ENCODE peak calls at places on chromosomes 2 and 18, in nine cellular contexts. V, Q, Y, L, P, U, S, I and G are unnamed samples.

GRCh38 chr2:65586516-65586915 is 154.1 kb upstream of the SPRED2 start:
- DNase-seq in V (no peak), Q (no peak), Y (no peak), L (no peak), P (no peak), U (no peak), S (no peak), I (no peak), G (no peak)

GRCh38 chr2:98036349-98037000 is 40.7 kb upstream of the TMEM131 start:
- DNase-seq in V (no peak), Q (no peak), Y (no peak), L (no peak), P (no peak), U (no peak), S (no peak), I (no peak), G (no peak)

GRCh38 chr2:226796012-226796839 is 3.4 kb downstream of the IRS1 start:
- DNase-seq in V (no peak), Q (no peak), Y (no peak), L (no peak), P (no peak), U (no peak), S (no peak), I (no peak), G (no peak)

GRCh38 chr18:27004056-27004829 is 138.7 kb upstream of the AQP4 start:
- DNase-seq in V (no peak), Q (no peak), Y (no peak), L (no peak), P (no peak), U (no peak), S (peak), I (peak), G (peak)

GRCh38 chr2:176554107-176555048 is 285.1 kb downstream of the MTX2 start:
- DNase-seq in V (no peak), Q (no peak), Y (no peak), L (peak), P (no peak), U (peak), S (peak), I (peak), G (peak)

GRCh38 chr2:86302320-86302719 is 35.1 kb downstream of the REEP1 start:
- DNase-seq in V (no peak), Q (no peak), Y (no peak), L (no peak), P (no peak), U (no peak), S (no peak), I (no peak), G (no peak)

GRCh38 chr2:165745916-165746315 is 48.1 kb downstream of the GALNT3 start:
- DNase-seq in V (no peak), Q (no peak), Y (no peak), L (no peak), P (no peak), U (no peak), S (no peak), I (no peak), G (no peak)

GRCh38 chr18:6920099-6920955 is 190.8 kb downstream of the ARHGAP28 start:
- DNase-seq in V (no peak), Q (no peak), Y (no peak), L (peak), P (no peak), U (no peak), S (peak), I (peak), G (peak)

GRCh38 chr2:232897971-232898408 is 27.9 kb downstream of the SNORC start:
- DNase-seq in V (no peak), Q (no peak), Y (no peak), L (no peak), P (no peak), U (no peak), S (no peak), I (no peak), G (no peak)

GRCh38 chr18:44911773-44912172 is 231.1 kb downstream of the SETBP1 start:
- DNase-seq in V (no peak), Q (no peak), Y (no peak), L (no peak), P (no peak), U (no peak), S (no peak), I (no peak), G (no peak)

GRCh38 chr2:157216421-157216965 is 41.0 kb upstream of the GALNT5 start:
- DNase-seq in V (no peak), Q (no peak), Y (no peak), L (no peak), P (no peak), U (no peak), S (no peak), I (no peak), G (no peak)

GRCh38 chr2:130987519-130988425 is 105.5 kb downstream of the FAM168B start:
- DNase-seq in V (no peak), Q (no peak), Y (no peak), L (no peak), P (no peak), U (no peak), S (no peak), I (no peak), G (no peak)

GRCh38 chr18:61736168-61736567 is 156.6 kb downstream of the RNF152 start:
- DNase-seq in V (no peak), Q (no peak), Y (no peak), L (no peak), P (no peak), U (no peak), S (no peak), I (no peak), G (no peak)

GRCh38 chr2:197461073-197461472 is 7.7 kb downstream of the COQ10B start:
- DNase-seq in V (no peak), Q (no peak), Y (no peak), L (no peak), P (no peak), U (no peak), S (no peak), I (no peak), G (no peak)

GRCh38 chr2:74554821-74555531 is 456 bp downstream of the DOK1 start:
- DNase-seq in V (peak), Q (no peak), Y (no peak), L (peak), P (no peak), U (no peak), S (no peak), I (peak), G (peak)

GRCh38 chr18:63162271-63163014 is 157.1 kb downstream of the BCL2 start:
- DNase-seq in V (no peak), Q (no peak), Y (no peak), L (no peak), P (no peak), U (no peak), S (no peak), I (peak), G (peak)

GRCh38 chr2:235082939-235083338 is 131.1 kb downstream of the SH3BP4 start:
- DNase-seq in V (no peak), Q (no peak), Y (no peak), L (no peak), P (no peak), U (no peak), S (no peak), I (no peak), G (no peak)

GRCh38 chr2:4973354-4973753 is 718.8 kb upstream of the SOX11 start:
- DNase-seq in V (no peak), Q (no peak), Y (no peak), L (no peak), P (no peak), U (no peak), S (no peak), I (no peak), G (no peak)

GRCh38 chr18:27899893-27900292 is 277.0 kb downstream of the CDH2 start:
- DNase-seq in V (no peak), Q (no peak), Y (no peak), L (no peak), P (no peak), U (no peak), S (no peak), I (no peak), G (no peak)

GRCh38 chr2:166343467-166343866 is 32.3 kb downstream of the SCN9A start:
- DNase-seq in V (no peak), Q (no peak), Y (no peak), L (no peak), P (no peak), U (no peak), S (no peak), I (no peak), G (no peak)

GRCh38 chr2:135744761-135745314 is 3.2 kb downstream of the UBXN4 start:
- DNase-seq in V (no peak), Q (no peak), Y (no peak), L (no peak), P (no peak), U (peak), S (peak), I (peak), G (peak)

GRCh38 chr2:208546860-208547650 is 140.5 kb downstream of the PTH2R start:
- DNase-seq in V (no peak), Q (no peak), Y (no peak), L (no peak), P (no peak), U (no peak), S (no peak), I (no peak), G (no peak)

GRCh38 chr2:48651127-48651526 is 33.5 kb downstream of the GTF2A1L start:
- DNase-seq in V (no peak), Q (no peak), Y (no peak), L (no peak), P (no peak), U (no peak), S (no peak), I (no peak), G (no peak)

GRCh38 chr2:98743835-98744234 is 12.9 kb upstream of the MGAT4A start:
- DNase-seq in V (no peak), Q (no peak), Y (no peak), L (no peak), P (no peak), U (peak), S (no peak), I (no peak), G (no peak)

GRCh38 chr2:215435261-215435808 is 533 bp downstream of the FN1 start:
- DNase-seq in V (no peak), Q (no peak), Y (no peak), L (no peak), P (no peak), U (peak), S (no peak), I (peak), G (no peak)

GRCh38 chr2:74877376-74877775 is 43.4 kb downstream of the HK2 start:
- DNase-seq in V (no peak), Q (no peak), Y (no peak), L (no peak), P (no peak), U (no peak), S (no peak), I (no peak), G (no peak)

GRCh38 chr2:241755777-241756176 is 20.8 kb upstream of the GAL3ST2 start:
- DNase-seq in V (no peak), Q (no peak), Y (no peak), L (no peak), P (no peak), U (no peak), S (no peak), I (no peak), G (no peak)

GRCh38 chr18:74590606-74591005 is 7.1 kb upstream of the ZNF407 start:
- DNase-seq in V (no peak), Q (no peak), Y (no peak), L (no peak), P (no peak), U (no peak), S (no peak), I (no peak), G (no peak)